ENCODE peak calls at places on chromosomes 13 and 19, in six cellular contexts. P, M, N, I, U and Y are unnamed samples.

GRCh38 chr13:97975280-97975850 is 21.9 kb downstream of the IPO5 start:
- DNase-seq in N (no peak), I (no peak), U (no peak), P (no peak), M (no peak), Y (no peak)

GRCh38 chr19:41206456-41206855 is 12.6 kb upstream of the AXL start:
- DNase-seq in I (no peak), N (no peak), M (no peak), P (no peak), U (no peak), Y (no peak)

GRCh38 chr13:46866150-46866549 is 30.7 kb downstream of the HTR2A start:
- DNase-seq in N (no peak), P (no peak), I (peak; percentile 74), M (peak; percentile 11), U (no peak), Y (no peak)

GRCh38 chr13:42373048-42373812 is 101.3 kb downstream of the AKAP11 start:
- DNase-seq in M (no peak), I (no peak), U (no peak), N (no peak), P (no peak), Y (no peak)

GRCh38 chr19:10896851-10897526 is 25.6 kb downstream of the CARM1 start:
- DNase-seq in P (no peak), U (no peak), N (no peak), I (no peak), M (no peak), Y (no peak)

GRCh38 chr19:38737297-38737865 is 6.9 kb downstream of the CAPN12 start:
- DNase-seq in I (no peak), N (peak; percentile 76), M (no peak), U (no peak), P (no peak), Y (no peak)

GRCh38 chr19:29217591-29217990 is 4.6 kb upstream of the UQCRFS1 start:
- DNase-seq in P (no peak), I (no peak), U (peak; percentile 86), N (no peak), M (no peak), Y (no peak)

GRCh38 chr19:41222240-41222639 is 3.2 kb downstream of the AXL start:
- DNase-seq in N (no peak), I (no peak), M (no peak), U (no peak), P (no peak), Y (no peak)

GRCh38 chr13:48559638-48560320 is 26.9 kb upstream of the RCBTB2 start:
- DNase-seq in M (no peak), I (no peak), N (no peak), P (no peak), U (no peak), Y (no peak)

GRCh38 chr19:45253396-45254027 is 2.4 kb downstream of the MARK4 start:
- DNase-seq in P (no peak), U (no peak), I (no peak), M (no peak), N (no peak), Y (no peak)

GRCh38 chr19:58562126-58563033 is 4.0 kb upstream of the UBE2M start:
- DNase-seq in M (no peak), I (peak; percentile 80), U (no peak), N (peak; percentile 90), P (no peak), Y (peak; percentile 89)

GRCh38 chr19:55133639-55134444 is 15.2 kb downstream of the TNNT1 start:
- DNase-seq in P (no peak), N (peak; percentile 38), I (no peak), M (no peak), U (no peak), Y (no peak)
- TF ChIP-seq POLR2AphosphoS5 in P (no peak), N (no peak), I (no peak), M (no peak), U (no peak), Y (no peak)

GRCh38 chr19:48644839-48645651 is 942 bp downstream of the CA11 start:
- DNase-seq in I (peak; percentile 93), P (no peak), M (peak; percentile 78), U (no peak), N (no peak), Y (peak; percentile 89)
- TF ChIP-seq POLR2A in I (no peak), P (no peak), M (no peak), U (no peak), N (no peak), Y (no peak)

DNA sequence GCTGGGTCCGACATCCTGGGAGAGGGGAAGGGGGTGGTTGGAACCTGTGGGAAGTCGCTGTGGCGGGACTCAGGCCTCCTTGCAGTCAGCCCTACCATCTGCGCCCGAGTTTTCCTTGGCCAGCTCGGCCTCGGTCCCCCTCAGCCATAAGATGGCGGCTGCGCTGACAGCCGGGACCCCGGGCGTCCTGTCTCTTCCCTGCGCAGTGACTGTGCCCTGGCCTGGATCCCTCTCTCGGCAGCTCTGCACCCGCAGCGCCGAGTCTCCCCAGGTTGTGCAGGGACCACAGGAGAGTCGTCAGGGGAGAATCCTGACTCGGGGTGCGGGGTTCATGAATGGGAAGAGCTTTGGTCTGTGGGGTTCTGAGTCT is 345 bp downstream of the ZNF257 start:
- DNase-seq in N (peak; percentile 70), P (no peak), I (peak; percentile 59), M (no peak), U (no peak), Y (peak; percentile 79)
- H3K9me3 ChIP-seq in N (no peaks in the 10 kb centered on the region), P (peaks cover 4% of the 10 kb centered on the region), I (no peaks in the 10 kb centered on the region), M (no peaks in the 10 kb centered on the region), U (no peaks in the 10 kb centered on the region), Y (peaks cover 19% of the 10 kb centered on the region)

GRCh38 chr19:34474233-34474989 is 7.1 kb upstream of the WTIP start:
- DNase-seq in M (no peak), N (no peak), I (no peak), U (no peak), P (peak; percentile 35), Y (no peak)

GRCh38 chr19:34471906-34472305 is 9.7 kb upstream of the WTIP start:
- DNase-seq in M (no peak), I (no peak), U (no peak), N (no peak), P (no peak), Y (no peak)

GRCh38 chr19:34479396-34479795 is 2.2 kb upstream of the WTIP start:
- DNase-seq in I (no peak), U (no peak), N (no peak), P (peak; percentile 31), M (no peak), Y (no peak)

GRCh38 chr19:34475975-34476594 is 5.5 kb upstream of the WTIP start:
- DNase-seq in I (no peak), P (peak; percentile 21), N (no peak), U (peak; percentile 78), M (no peak), Y (no peak)

DNA sequence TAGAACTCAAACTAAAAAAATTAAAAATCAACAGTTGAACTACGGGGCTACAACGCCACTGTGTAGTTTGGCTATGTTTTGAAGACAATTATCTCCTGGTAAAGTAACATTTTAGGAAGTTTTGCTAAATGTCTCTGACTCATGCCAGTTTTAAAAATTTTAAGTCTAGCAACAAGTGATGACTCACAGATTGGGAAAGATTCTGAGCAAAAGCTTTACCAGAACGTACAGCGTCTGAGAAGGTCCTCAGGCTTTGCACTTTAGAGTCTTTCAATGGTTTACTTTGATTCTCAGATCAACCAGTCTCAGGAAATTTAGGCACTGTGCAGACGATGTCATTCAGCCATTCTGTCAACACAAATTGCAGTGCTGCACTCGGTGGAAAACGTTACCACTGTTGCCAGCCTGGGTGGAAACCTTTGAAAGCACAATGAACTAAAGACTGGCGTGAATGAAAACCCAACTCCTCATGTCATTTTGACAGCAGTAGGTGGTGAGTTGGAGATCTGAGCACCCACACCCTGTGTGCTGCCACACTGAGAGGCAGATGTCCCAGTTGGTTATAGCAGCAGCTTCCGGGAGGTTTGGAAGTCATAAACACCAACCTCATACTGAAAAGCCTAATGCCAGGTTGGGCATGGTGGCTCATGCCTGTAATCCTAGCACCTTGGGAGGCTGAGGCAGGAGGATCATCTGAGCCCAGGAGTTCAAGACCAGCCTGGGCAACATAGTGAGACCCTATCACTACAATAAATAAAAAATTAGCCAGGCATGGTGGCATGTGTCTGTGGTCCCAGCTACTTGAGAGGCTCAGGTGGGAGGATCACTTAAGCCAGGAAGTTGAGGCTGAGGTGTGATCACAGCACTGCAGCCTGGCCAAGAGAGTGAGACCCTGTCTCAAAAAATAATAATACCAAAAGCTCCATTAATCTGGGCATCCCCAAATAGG is 6.3 kb upstream of the WTIP start:
- DNase-seq in N (no peak), I (no peak), P (peak; percentile 32), U (no peak), M (no peak), Y (no peak)
- TF ChIP-seq POLR2AphosphoS5 in N (no peak), I (no peak), P (no peak), U (peak; percentile 20), M (no peak), Y (no peak)

GRCh38 chr19:6357174-6357573 is 4.2 kb upstream of the CLPP start:
- DNase-seq in I (no peak), U (no peak), M (no peak), N (no peak), P (no peak), Y (no peak)
- TF ChIP-seq POLR2A in I (no peak), U (no peak), M (no peak), N (no peak), P (no peak), Y (no peak)

GRCh38 chr19:15922021-15922420 is 12.3 kb downstream of the CYP4F11 start:
- DNase-seq in N (no peak), M (no peak), P (no peak), I (no peak), U (no peak), Y (no peak)

GRCh38 chr19:15926484-15926883 is 7.8 kb downstream of the CYP4F11 start:
- DNase-seq in M (no peak), I (no peak), P (no peak), N (no peak), U (no peak), Y (no peak)

GRCh38 chr19:15919243-15919642 is 15.1 kb downstream of the CYP4F11 start:
- DNase-seq in P (no peak), M (no peak), U (no peak), I (no peak), N (no peak), Y (no peak)

GRCh38 chr19:15928321-15928720 is 6.0 kb downstream of the CYP4F11 start:
- DNase-seq in N (no peak), U (no peak), M (no peak), I (no peak), P (no peak), Y (no peak)

GRCh38 chr19:15923702-15924101 is 10.6 kb downstream of the CYP4F11 start:
- DNase-seq in M (peak; percentile 81), P (no peak), N (no peak), I (no peak), U (no peak), Y (no peak)
- H3K9me3 ChIP-seq in M (no peaks in the 10 kb centered on the region), P (no peaks in the 10 kb centered on the region), N (no peaks in the 10 kb centered on the region), I (no peaks in the 10 kb centered on the region), U (no peaks in the 10 kb centered on the region), Y (no peaks in the 10 kb centered on the region)

GRCh38 chr13:29619995-29620394 is 24.5 kb upstream of the SLC7A1 start:
- DNase-seq in U (no peak), P (no peak), M (no peak), N (no peak), I (no peak), Y (no peak)
- TF ChIP-seq POLR2AphosphoS5 in U (no peak), P (no peak), M (no peak), N (no peak), I (no peak), Y (no peak)

GRCh38 chr19:6602729-6603114 is 11.8 kb upstream of the CD70 start:
- DNase-seq in N (no peak), M (no peak), U (no peak), P (no peak), I (no peak), Y (no peak)
- TF ChIP-seq POLR2A in N (no peak), M (no peak), U (no peak), P (no peak), I (no peak), Y (no peak)